ENCODE peak calls at places on chromosomes 5 and 9, in eight cellular contexts. U is heart right ventricle, I is heart left ventricle, R is PC-3, V is breast epithelium, O is tibial artery, Y is IMR-90, L is pancreas. N is an unnamed sample.

GRCh38 chr9:121123816-121124536 is 49.2 kb downstream of the CNTRL start:
- DNase-seq in U (no peak), I (no peak), R (no peak), V (no peak), O (no peak), Y (no peak), L (no peak), N (no peak)

GRCh38 chr5:147188200-147189108 is 46.4 kb upstream of the STK32A start:
- DNase-seq in U (no peak), I (no peak), R (peak; percentile 75), V (no peak), O (peak; percentile 48), Y (peak; percentile 59), L (no peak), N (peak; percentile 9)

GRCh38 chr5:172187118-172188032 is 649 bp downstream of the STK10 start:
- DNase-seq in U (peak; percentile 65), I (peak; percentile 77), R (peak; percentile 91), V (no peak), O (peak; percentile 62), Y (peak; percentile 80), L (peak; percentile 73), N (peak; percentile 48)

GRCh38 chr9:86924206-86924605 is 23.1 kb downstream of the GAS1 start:
- DNase-seq in U (no peak), I (no peak), R (no peak), V (no peak), O (no peak), Y (no peak), L (no peak), N (no peak)

GRCh38 chr5:178642351-178642909 is 15.6 kb upstream of the CLK4 start:
- DNase-seq in U (no peak), I (no peak), R (peak; percentile 99), V (no peak), O (no peak), Y (peak; percentile 79), L (no peak), N (no peak)

GRCh38 chr9:16877256-16877655 is 6.8 kb upstream of the BNC2 start:
- DNase-seq in U (no peak), I (no peak), R (no peak), V (no peak), O (no peak), Y (no peak), L (no peak), N (no peak)

GRCh38 chr9:112493738-112494137 is 7.1 kb downstream of the KIAA1958 start:
- DNase-seq in U (no peak), I (no peak), R (peak; percentile 13), V (no peak), O (no peak), Y (no peak), L (no peak), N (no peak)

GRCh38 chr5:102090770-102091169 is 205.3 kb downstream of the SLCO4C1 start:
- DNase-seq in U (no peak), I (no peak), R (peak; percentile 53), V (no peak), O (no peak), Y (no peak), L (no peak), N (no peak)

GRCh38 chr5:137199966-137200365 is 299.2 kb downstream of the SPOCK1 start:
- DNase-seq in U (no peak), I (no peak), R (peak; percentile 44), V (no peak), O (no peak), Y (peak; percentile 60), L (no peak), N (no peak)

GRCh38 chr5:115831163-115831768 is 10.1 kb downstream of the ATG12 start:
- DNase-seq in U (no peak), I (no peak), R (peak; percentile 66), V (no peak), O (no peak), Y (peak; percentile 49), L (no peak), N (peak; percentile 16)

GRCh38 chr5:134917070-134917831 is 12.3 kb downstream of the PCBD2 start:
- DNase-seq in U (no peak), I (no peak), R (peak; percentile 11), V (no peak), O (no peak), Y (no peak), L (no peak), N (no peak)

GRCh38 chr9:105921057-105921721 is 226.8 kb downstream of the TMEM38B start:
- DNase-seq in U (no peak), I (no peak), R (no peak), V (no peak), O (no peak), Y (no peak), L (no peak), N (no peak)

GRCh38 chr9:114486205-114486963 is 18.9 kb downstream of the WHRN start:
- DNase-seq in U (no peak), I (no peak), R (no peak), V (no peak), O (no peak), Y (peak; percentile 37), L (no peak), N (no peak)

GRCh38 chr5:150508021-150508640 is at the start of gene NDST1:
- DNase-seq in U (no peak), I (no peak), R (no peak), V (peak; percentile 72), O (no peak), Y (no peak), L (no peak), N (no peak)
- H3K36me3 ChIP-seq in U (peaks cover 5% of the 10 kb centered on the region), I (no peaks in the 10 kb centered on the region), R (no peaks in the 10 kb centered on the region), V (no peaks in the 10 kb centered on the region), O (no peaks in the 10 kb centered on the region), Y (peaks cover 5% of the 10 kb centered on the region), L (no peaks in the 10 kb centered on the region), N (no peaks in the 10 kb centered on the region)

GRCh38 chr9:14097666-14098065 is 216.3 kb downstream of the NFIB start:
- DNase-seq in U (no peak), I (no peak), R (no peak), V (no peak), O (no peak), Y (no peak), L (no peak), N (no peak)
- H3K4me3 ChIP-seq in U (no peak overlapping the region), I (peak overlapping the region; percentile 30), R (no peak overlapping the region), V (no peak overlapping the region), O (no peak overlapping the region), Y (no peak overlapping the region), L (no peak overlapping the region), N (no peak overlapping the region)

GRCh38 chr9:108087781-108088180 is 598.2 kb upstream of the KLF4 start:
- DNase-seq in U (no peak), I (no peak), R (peak; percentile 17), V (no peak), O (no peak), Y (no peak), L (no peak), N (no peak)
- TF ChIP-seq CTCF in U (no peak), I (no peak), R (no peak), V (no peak), O (no peak), Y (no peak), L (no peak), N (no peak)

GRCh38 chr5:31453522-31453921 is 78.4 kb downstream of the DROSHA start:
- DNase-seq in U (no peak), I (no peak), R (no peak), V (no peak), O (no peak), Y (no peak), L (no peak), N (no peak)
- H3K36me3 ChIP-seq in U (peaks cover 70% of the 10 kb centered on the region), I (peaks cover 60% of the 10 kb centered on the region), R (peaks cover 31% of the 10 kb centered on the region), V (no peaks in the 10 kb centered on the region), O (peaks cover 77% of the 10 kb centered on the region), Y (peaks cover 15% of the 10 kb centered on the region), L (no peaks in the 10 kb centered on the region), N (peaks cover 11% of the 10 kb centered on the region)

GRCh38 chr9:136109351-136110081 is 9.2 kb downstream of the TMEM250 start:
- DNase-seq in U (peak; percentile 94), I (peak; percentile 95), R (peak; percentile 89), V (peak; percentile 92), O (peak; percentile 91), Y (peak; percentile 87), L (peak; percentile 97), N (peak; percentile 92)
- H3K4me3 ChIP-seq in U (peak overlapping the region; percentile 45), I (peak overlapping the region; percentile 41), R (peak overlapping the region; percentile 55), V (peak overlapping the region; percentile 5), O (peak overlapping the region; percentile 48), Y (peak overlapping the region; percentile 6), L (peak overlapping the region; percentile 9), N (peak overlapping the region; percentile 65)

DNA sequence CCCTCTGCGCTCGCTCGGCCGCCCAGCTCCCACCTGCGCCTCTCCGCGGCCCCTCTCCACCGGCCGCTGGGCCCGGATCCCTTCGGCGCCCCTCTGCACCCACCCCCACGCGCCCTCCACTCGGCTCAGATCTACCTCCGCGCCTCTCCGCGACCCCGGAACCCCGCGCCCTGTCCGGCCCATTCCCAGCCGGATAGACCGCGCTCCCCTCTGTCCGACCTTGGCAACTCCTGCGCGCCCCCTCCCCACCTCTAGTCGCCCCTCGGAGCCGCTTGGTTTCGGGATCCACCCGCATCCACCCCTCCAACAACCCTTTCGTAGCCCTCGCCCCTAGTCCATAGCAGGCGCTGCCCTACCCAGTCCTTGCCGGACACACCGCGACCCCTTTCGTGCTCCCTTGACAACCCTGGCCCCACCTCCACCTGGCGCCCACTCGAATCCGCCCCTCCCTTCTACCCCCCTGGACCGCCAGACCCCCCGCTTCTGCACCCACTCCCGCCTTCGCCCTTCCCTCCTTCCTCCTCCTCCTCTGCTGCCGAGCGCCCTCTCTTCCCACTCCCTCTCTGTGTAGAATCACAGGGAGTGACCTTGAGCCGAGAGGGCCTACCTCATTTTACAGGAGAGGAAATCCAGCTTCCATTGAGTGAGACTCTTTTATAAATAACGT is 496 bp upstream of the AK3 start:
- DNase-seq in U (peak; percentile 46), I (peak; percentile 61), R (peak; percentile 18), V (no peak), O (peak; percentile 38), Y (no peak), L (peak; percentile 67), N (no peak)
- TF ChIP-seq CTCF in U (no peak), I (no peak), R (no peak), V (no peak), O (no peak), Y (no peak), L (no peak), N (no peak)

GRCh38 chr9:130557077-130557468 is 22.3 kb upstream of the FUBP3 start:
- DNase-seq in U (no peak), I (no peak), R (no peak), V (no peak), O (no peak), Y (no peak), L (no peak), N (no peak)
- H3K36me3 ChIP-seq in U (no peaks in the 10 kb centered on the region), I (no peaks in the 10 kb centered on the region), R (no peaks in the 10 kb centered on the region), V (no peaks in the 10 kb centered on the region), O (no peaks in the 10 kb centered on the region), Y (no peaks in the 10 kb centered on the region), L (no peaks in the 10 kb centered on the region), N (no peaks in the 10 kb centered on the region)